ENCODE peak calls at places on chromosomes 2 and 18, in seven cellular contexts. G is Peyer's patch; A is MCF 10A; Q is uterus; B is tibial artery; V is DMS53; T is CD4-positive, CD25-positive, alpha-beta regulatory T cell. K is an unnamed sample.

GRCh38 chr2:26503238-26503880 is 25.4 kb upstream of the OTOF start:
- DNase-seq in G (peak), A (peak), Q (peak), B (peak), V (peak), T (peak), K (peak)

GRCh38 chr2:123518387-123518786 is 506.7 kb upstream of the CNTNAP5 start:
- DNase-seq in G (no peak), A (peak), Q (no peak), B (no peak), V (no peak), T (no peak), K (no peak)

GRCh38 chr2:151410485-151410833 is 757 bp downstream of the RIF1 start:
- DNase-seq in G (no peak), A (peak), Q (no peak), B (no peak), V (peak), T (peak), K (no peak)

GRCh38 chr2:121640380-121641326 is 8.6 kb downstream of the CLASP1 start:
- DNase-seq in G (no peak), A (no peak), Q (no peak), B (no peak), V (peak), T (no peak), K (no peak)

GRCh38 chr2:235024191-235024611 is 72.4 kb downstream of the SH3BP4 start:
- DNase-seq in G (no peak), A (peak), Q (no peak), B (no peak), V (no peak), T (no peak), K (no peak)

GRCh38 chr2:73699437-73699836 is 37.7 kb downstream of the TPRKB start:
- DNase-seq in G (no peak), A (no peak), Q (no peak), B (no peak), V (no peak), T (no peak), K (no peak)

GRCh38 chr2:234631896-234632514 is 135.1 kb upstream of the ARL4C start:
- DNase-seq in G (no peak), A (no peak), Q (no peak), B (no peak), V (no peak), T (no peak), K (no peak)

GRCh38 chr2:173161040-173161439 is 85.4 kb downstream of the MAP3K20 start:
- DNase-seq in G (no peak), A (peak), Q (no peak), B (no peak), V (no peak), T (no peak), K (no peak)

GRCh38 chr2:60549250-60550150 is 4.0 kb downstream of the BCL11A start:
- DNase-seq in G (peak), A (peak), Q (no peak), B (no peak), V (peak), T (no peak), K (no peak)

GRCh38 chr2:26075173-26075572 is 41.3 kb downstream of the RAB10 start:
- DNase-seq in G (no peak), A (no peak), Q (no peak), B (no peak), V (no peak), T (no peak), K (no peak)

GRCh38 chr2:14633031-14633430 is 514 bp downstream of the LRATD1 start:
- DNase-seq in G (peak), A (peak), Q (peak), B (no peak), V (peak), T (no peak), K (no peak)

GRCh38 chr2:189542145-189542882 is 38.3 kb downstream of the SLC40A1 start:
- DNase-seq in G (peak), A (no peak), Q (peak), B (no peak), V (peak), T (no peak), K (no peak)

GRCh38 chr18:27184115-27185024 is 738 bp downstream of the CHST9 start:
- DNase-seq in G (no peak), A (no peak), Q (no peak), B (no peak), V (peak), T (no peak), K (no peak)

GRCh38 chr2:105563000-105563719 is 164.3 kb upstream of the FHL2 start:
- DNase-seq in G (no peak), A (no peak), Q (no peak), B (no peak), V (no peak), T (no peak), K (no peak)

GRCh38 chr2:237629739-237630138 is 2.4 kb downstream of the LRRFIP1 start:
- DNase-seq in G (no peak), A (peak), Q (no peak), B (no peak), V (no peak), T (no peak), K (no peak)

GRCh38 chr2:47217277-47217676 is 62.2 kb upstream of the STPG4 start:
- DNase-seq in G (no peak), A (no peak), Q (no peak), B (no peak), V (no peak), T (no peak), K (no peak)

GRCh38 chr18:227902-228301 is 39.9 kb downstream of the THOC1 start:
- DNase-seq in G (no peak), A (no peak), Q (no peak), B (no peak), V (no peak), T (no peak), K (no peak)

GRCh38 chr2:127104881-127105655 is 1.9 kb downstream of the BIN1 start:
- DNase-seq in G (peak), A (no peak), Q (peak), B (peak), V (peak), T (no peak), K (no peak)

GRCh38 chr18:13872373-13872772 is 43.0 kb downstream of the MC2R start:
- DNase-seq in G (no peak), A (no peak), Q (no peak), B (no peak), V (no peak), T (no peak), K (no peak)

GRCh38 chr2:240559271-240559670 is 886 bp upstream of the DUSP28 start:
- DNase-seq in G (no peak), A (no peak), Q (no peak), B (no peak), V (no peak), T (no peak), K (no peak)

GRCh38 chr2:238821391-238821790 is 26.5 kb upstream of the TWIST2 start:
- DNase-seq in G (no peak), A (peak), Q (peak), B (no peak), V (no peak), T (no peak), K (no peak)

GRCh38 chr2:38508311-38509039 is 94.3 kb downstream of the HNRNPLL start:
- DNase-seq in G (peak), A (peak), Q (peak), B (peak), V (peak), T (peak), K (peak)

GRCh38 chr2:105545731-105546622 is 147.1 kb upstream of the FHL2 start:
- DNase-seq in G (peak), A (peak), Q (peak), B (no peak), V (peak), T (peak), K (peak)

GRCh38 chr2:12797815-12798214 is 81.1 kb downstream of the TRIB2 start:
- DNase-seq in G (no peak), A (peak), Q (no peak), B (no peak), V (no peak), T (no peak), K (no peak)

GRCh38 chr2:55430536-55430935 is 10.9 kb upstream of the CCDC88A start:
- DNase-seq in G (no peak), A (peak), Q (no peak), B (no peak), V (no peak), T (no peak), K (no peak)

GRCh38 chr2:17869128-17869527 is 9.3 kb upstream of the KCNS3 start:
- DNase-seq in G (no peak), A (peak), Q (no peak), B (no peak), V (no peak), T (no peak), K (no peak)

GRCh38 chr2:104853926-104854506 is at the start of gene POU3F3:
- DNase-seq in G (peak), A (no peak), Q (peak), B (peak), V (peak), T (no peak), K (peak)

GRCh38 chr18:75247601-75248421 is 37.2 kb downstream of the TSHZ1 start:
- DNase-seq in G (no peak), A (peak), Q (no peak), B (no peak), V (peak), T (peak), K (no peak)

GRCh38 chr2:222916229-222917197 is 55.7 kb downstream of the ACSL3 start:
- DNase-seq in G (no peak), A (no peak), Q (no peak), B (no peak), V (no peak), T (no peak), K (no peak)

GRCh38 chr2:2763351-2763997 is 432.4 kb upstream of the MYT1L start:
- DNase-seq in G (no peak), A (no peak), Q (no peak), B (no peak), V (no peak), T (no peak), K (no peak)

GRCh38 chr2:189783451-189783926 is 650 bp downstream of the ORMDL1 start:
- DNase-seq in G (no peak), A (no peak), Q (no peak), B (no peak), V (peak), T (no peak), K (no peak)

GRCh38 chr2:133591164-133591563 is 22.9 kb upstream of the NCKAP5 start:
- DNase-seq in G (no peak), A (no peak), Q (no peak), B (peak), V (peak), T (no peak), K (peak)

GRCh38 chr2:120858764-120859525 is 123.3 kb downstream of the GLI2 start:
- DNase-seq in G (no peak), A (no peak), Q (no peak), B (peak), V (no peak), T (no peak), K (no peak)

GRCh38 chr2:174959787-174960186 is 45.4 kb downstream of the CHN1 start:
- DNase-seq in G (no peak), A (no peak), Q (no peak), B (no peak), V (no peak), T (no peak), K (no peak)

GRCh38 chr18:6578686-6579085 is 150.8 kb upstream of the ARHGAP28 start:
- DNase-seq in G (no peak), A (no peak), Q (no peak), B (no peak), V (no peak), T (no peak), K (no peak)